ENCODE peak calls at places on chromosomes 7 and 10, in four cellular contexts. P, H, R and O are unnamed samples.

GRCh38 chr10:106816318-106817085 is 348.0 kb downstream of the SORCS1 start:
- DNase-seq in P (no peak), H (no peak), R (no peak), O (no peak)

GRCh38 chr7:93245525-93246432 is 13.6 kb downstream of the VPS50 start:
- DNase-seq in P (no peak), H (no peak), R (no peak), O (no peak)

GRCh38 chr7:86965727-86966120 is 93.7 kb downstream of the ELAPOR2 start:
- DNase-seq in P (no peak), H (no peak), R (no peak), O (no peak)

GRCh38 chr7:145718129-145718528 is 398.5 kb upstream of the CNTNAP2 start:
- DNase-seq in P (no peak), H (no peak), R (no peak), O (no peak)

GRCh38 chr10:98134117-98134430 is 383 bp upstream of the R3HCC1L start:
- DNase-seq in P (no peak), H (no peak), R (no peak), O (no peak)

GRCh38 chr10:115417585-115418265 is 324.6 kb downstream of the ATRNL1 start:
- DNase-seq in P (peak; percentile 49), H (no peak), R (peak; percentile 40), O (peak; percentile 41)

GRCh38 chr10:72124984-72125383 is 36.6 kb upstream of the SPOCK2 start:
- DNase-seq in P (no peak), H (no peak), R (no peak), O (no peak)

GRCh38 chr7:34081931-34082330 is 176.6 kb downstream of the BMPER start:
- DNase-seq in P (no peak), H (no peak), R (no peak), O (no peak)

GRCh38 chr10:92323079-92323478 is 32.1 kb downstream of the MARCHF5 start:
- DNase-seq in P (no peak), H (no peak), R (no peak), O (no peak)

GRCh38 chr10:22712246-22712958 is 2.0 kb downstream of the PIP4K2A start:
- DNase-seq in P (peak; percentile 24), H (no peak), R (no peak), O (no peak)

GRCh38 chr10:78547905-78548304 is 514.2 kb downstream of the RPS24 start:
- DNase-seq in P (no peak), H (no peak), R (no peak), O (no peak)

GRCh38 chr7:98148607-98149006 is 41.9 kb downstream of the LMTK2 start:
- DNase-seq in P (no peak), H (no peak), R (no peak), O (no peak)

GRCh38 chr10:73810735-73811465 is 498 bp downstream of the NDST2 start:
- DNase-seq in P (no peak), H (peak; percentile 95), R (peak; percentile 55), O (peak; percentile 63)

GRCh38 chr7:50073093-50073492 is 20.0 kb downstream of the ZPBP start:
- DNase-seq in P (no peak), H (no peak), R (no peak), O (no peak)

GRCh38 chr10:89644691-89644966 is 413 bp downstream of the PANK1 start:
- DNase-seq in P (no peak), H (peak; percentile 87), R (peak; percentile 52), O (no peak)

GRCh38 chr10:56370217-56371113 is 9.4 kb upstream of the ZWINT start:
- DNase-seq in P (no peak), H (no peak), R (no peak), O (no peak)

GRCh38 chr10:133224861-133225366 is 5.1 kb upstream of the UTF1 start:
- DNase-seq in P (no peak), H (no peak), R (no peak), O (no peak)

GRCh38 chr10:120161116-120161515 is 268.6 kb downstream of the SEC23IP start:
- DNase-seq in P (no peak), H (no peak), R (no peak), O (no peak)

GRCh38 chr10:120162471-120162870 is 269.9 kb downstream of the SEC23IP start:
- DNase-seq in P (no peak), H (no peak), R (no peak), O (no peak)

GRCh38 chr10:120156614-120157274 is 264.2 kb downstream of the SEC23IP start:
- DNase-seq in P (no peak), H (no peak), R (no peak), O (no peak)
- TF ChIP-seq CTCF in P (no peak), H (no peak), R (no peak), O (no peak)

GRCh38 chr10:24897326-24897926 is 55.0 kb downstream of the PRTFDC1 start:
- DNase-seq in P (peak; percentile 71), H (no peak), R (no peak), O (no peak)
- TF ChIP-seq CTCF in P (no peak), H (no peak), R (no peak), O (no peak)

DNA sequence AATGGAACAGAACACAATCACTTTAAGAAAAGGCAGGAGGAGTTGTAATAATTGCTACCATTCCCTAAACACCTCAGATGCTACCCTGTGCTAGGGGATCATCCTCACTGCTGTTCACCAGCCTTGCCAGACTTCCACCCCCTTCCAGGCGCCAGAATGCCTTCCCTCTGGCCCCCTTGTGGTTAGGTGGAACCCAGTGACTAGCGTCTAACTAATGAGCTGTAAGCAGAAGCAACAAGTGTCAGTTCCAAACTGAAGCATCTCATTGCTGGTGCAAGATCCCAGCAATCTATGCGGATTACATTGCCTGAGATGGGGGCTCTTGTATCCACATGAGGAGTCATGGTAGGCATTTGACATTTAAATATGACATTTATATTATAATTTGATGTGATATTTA is 86.6 kb downstream of the FRMD4A start:
- DNase-seq in P (no peak), H (no peak), R (no peak), O (no peak)
- TF ChIP-seq CTCF in P (peak; percentile 58), H (no peak), R (no peak), O (no peak)

DNA sequence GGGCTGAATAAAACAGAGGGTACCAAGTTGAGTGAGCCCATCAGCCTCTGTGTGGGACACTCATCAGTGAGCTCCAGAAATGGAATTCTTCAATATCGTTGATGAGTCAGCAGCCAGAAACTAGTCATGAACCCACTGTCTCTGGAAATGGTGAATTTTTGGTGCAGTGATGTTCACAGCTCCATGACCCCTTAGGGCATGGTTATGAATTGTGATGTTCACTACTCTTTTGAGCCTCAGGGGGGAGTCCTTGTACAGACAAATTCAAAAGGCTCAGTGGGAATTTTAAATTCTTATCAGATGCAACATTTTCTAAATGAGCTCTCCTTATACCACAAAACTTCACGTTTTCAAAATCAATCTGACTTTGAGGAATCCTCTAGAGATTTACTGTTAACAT is 335.7 kb downstream of the PHTF2 start:
- DNase-seq in P (peak; percentile 62), H (no peak), R (peak; percentile 39), O (peak; percentile 55)
- TF ChIP-seq CTCF in P (peak; percentile 76), H (peak; percentile 32), R (peak; percentile 38), O (no peak)

DNA sequence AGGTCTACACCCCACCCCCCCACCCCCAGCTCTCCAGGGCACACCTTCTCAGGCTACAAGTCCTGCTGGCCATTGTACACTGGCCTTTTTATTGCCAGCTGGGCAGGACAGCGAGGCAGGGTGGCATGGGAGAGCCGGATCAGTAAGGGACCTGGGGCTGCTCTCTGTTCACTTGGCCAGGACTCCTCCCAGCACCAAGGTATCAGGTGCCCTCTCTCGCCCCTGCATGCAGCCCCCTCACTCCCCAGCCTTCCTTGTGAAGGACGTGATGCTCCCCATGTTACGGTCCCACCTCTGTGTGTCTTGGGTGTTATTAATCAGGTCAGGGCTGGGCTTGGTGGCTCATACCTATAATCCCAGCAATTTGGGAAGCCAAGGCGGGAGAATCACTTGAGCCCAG is 26.3 kb downstream of the PODXL start:
- DNase-seq in P (no peak), H (peak; percentile 41), R (no peak), O (no peak)
- TF ChIP-seq CTCF in P (no peak), H (no peak), R (no peak), O (no peak)

DNA sequence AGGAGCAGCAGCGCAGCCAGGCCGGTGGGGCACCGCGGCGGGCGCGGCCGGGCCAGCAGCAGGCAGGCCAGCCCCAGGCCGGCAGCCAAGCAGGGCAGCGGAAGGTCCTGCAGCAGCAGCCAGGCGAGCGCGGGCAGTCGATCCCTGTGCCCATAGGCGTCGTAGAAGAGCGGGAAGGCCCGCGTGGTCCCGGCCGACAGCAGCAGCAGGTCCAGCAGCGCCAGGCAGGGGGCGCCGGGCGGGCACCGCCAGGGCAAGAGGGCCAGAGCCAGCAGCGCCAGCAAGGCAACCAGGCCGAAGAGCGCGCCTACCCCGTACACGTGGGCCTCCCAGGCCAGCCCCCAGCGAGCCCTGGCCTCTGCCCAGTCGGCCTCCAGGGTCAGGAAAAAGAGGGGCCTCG is 8.4 kb upstream of the RBM28 start:
- DNase-seq in P (no peak), H (peak; percentile 85), R (no peak), O (no peak)
- TF ChIP-seq CTCF in P (peak; percentile 49), H (peak; percentile 47), R (no peak), O (peak; percentile 10)

DNA sequence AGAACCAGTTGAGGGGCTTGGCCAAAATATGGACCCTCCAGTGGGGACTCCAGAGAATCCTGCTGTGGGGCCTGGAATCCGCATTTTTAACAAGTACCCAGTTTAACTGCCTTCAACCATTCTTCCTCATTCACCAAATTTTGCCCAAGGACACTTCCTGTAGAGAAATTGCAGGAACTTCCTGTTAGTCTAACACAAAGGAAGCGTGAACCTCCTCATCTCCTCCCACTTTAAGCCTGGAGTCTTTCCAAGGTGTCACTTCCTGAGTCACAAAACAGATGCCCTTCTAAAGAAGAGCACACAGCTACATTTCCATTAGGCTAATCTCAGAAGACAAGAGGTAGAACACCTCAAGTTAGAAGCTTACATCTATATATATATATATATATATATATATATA is 188.4 kb downstream of the PPP1R17 start:
- DNase-seq in P (no peak), H (no peak), R (no peak), O (no peak)
- TF ChIP-seq CTCF in P (no peak), H (no peak), R (no peak), O (no peak)

GRCh38 chr7:20197837-20198236 is 19.3 kb downstream of the MACC1 start:
- DNase-seq in P (no peak), H (no peak), R (no peak), O (no peak)
- TF ChIP-seq CTCF in P (peak; percentile 48), H (peak; percentile 14), R (no peak), O (peak; percentile 30)

GRCh38 chr10:10056958-10057357 is 960.7 kb upstream of the CELF2 start:
- DNase-seq in P (peak; percentile 28), H (no peak), R (no peak), O (no peak)
- TF ChIP-seq CTCF in P (no peak), H (no peak), R (no peak), O (no peak)

GRCh38 chr7:45578467-45578866 is 4.3 kb downstream of the ADCY1 start:
- DNase-seq in P (no peak), H (peak; percentile 47), R (no peak), O (no peak)

GRCh38 chr7:45581271-45581780 is 7.2 kb downstream of the ADCY1 start:
- DNase-seq in P (no peak), H (peak; percentile 64), R (no peak), O (no peak)

GRCh38 chr7:45579386-45579785 is 5.2 kb downstream of the ADCY1 start:
- DNase-seq in P (no peak), H (peak; percentile 57), R (no peak), O (no peak)

GRCh38 chr7:45582136-45582742 is 8.1 kb downstream of the ADCY1 start:
- DNase-seq in P (no peak), H (peak; percentile 41), R (no peak), O (no peak)

GRCh38 chr7:45580053-45580872 is 6.1 kb downstream of the ADCY1 start:
- DNase-seq in P (no peak), H (peak; percentile 70), R (no peak), O (no peak)
- TF ChIP-seq CTCF in P (peak; percentile 60), H (peak; percentile 8), R (peak; percentile 1), O (no peak)